ENCODE peak calls at places on chromosomes 11 and 22, in four cellular contexts. B is transverse colon, H is suprapubic skin, U is sigmoid colon. K is an unnamed sample.

GRCh38 chr11:69474736-69475135 is 6.7 kb upstream of the LINC01488 start:
- DNase-seq in B (no peak), H (no peak), U (no peak), K (no peak)

GRCh38 chr22:45703758-45704157 is 32.1 kb downstream of the ATXN10 start:
- DNase-seq in B (no peak), H (no peak), U (no peak), K (no peak)

GRCh38 chr11:76660533-76661305 is 9.8 kb downstream of the LRRC32 start:
- DNase-seq in B (peak; percentile 6), H (peak; percentile 77), U (peak; percentile 62), K (no peak)

GRCh38 chr11:8807544-8808225 is 103.3 kb upstream of the AKIP1 start:
- DNase-seq in B (peak; percentile 61), H (no peak), U (peak; percentile 82), K (peak; percentile 46)

GRCh38 chr11:74171630-74172465 is 759 bp downstream of the PPME1 start:
- DNase-seq in B (no peak), H (no peak), U (no peak), K (no peak)

GRCh38 chr11:3747704-3748103 is 49.6 kb downstream of the NUP98 start:
- DNase-seq in B (no peak), H (no peak), U (no peak), K (no peak)

GRCh38 chr11:95919514-95919913 is 4.4 kb downstream of the MTMR2 start:
- DNase-seq in B (no peak), H (no peak), U (no peak), K (no peak)

GRCh38 chr11:121446752-121447156 is 5.4 kb upstream of the SORL1 start:
- DNase-seq in B (no peak), H (no peak), U (no peak), K (no peak)

GRCh38 chr22:43957871-43958270 is 2.6 kb downstream of the SAMM50 start:
- DNase-seq in B (no peak), H (no peak), U (peak; percentile 19), K (no peak)

GRCh38 chr11:1862588-1863351 is 9.9 kb downstream of the LSP1 start:
- DNase-seq in B (no peak), H (no peak), U (no peak), K (no peak)

GRCh38 chr11:123056835-123057491 is 5.0 kb downstream of the HSPA8 start:
- DNase-seq in B (no peak), H (no peak), U (no peak), K (no peak)

GRCh38 chr11:75334976-75335375 is 16.5 kb downstream of the ARRB1 start:
- DNase-seq in B (no peak), H (no peak), U (no peak), K (no peak)

GRCh38 chr11:4493480-4493818 is 11.0 kb downstream of the OR52K1 start:
- DNase-seq in B (no peak), H (no peak), U (no peak), K (no peak)

GRCh38 chr11:130775306-130776043 is 140.8 kb downstream of the SNX19 start:
- DNase-seq in B (no peak), H (no peak), U (no peak), K (no peak)

GRCh38 chr11:21476588-21476987 is 716.3 kb upstream of the ANO5 start:
- DNase-seq in B (no peak), H (no peak), U (no peak), K (no peak)

GRCh38 chr11:12118940-12119339 is 8.6 kb downstream of the MICAL2 start:
- DNase-seq in B (no peak), H (no peak), U (peak; percentile 81), K (no peak)

GRCh38 chr22:17787159-17788022 is 13.1 kb upstream of the BID start:
- DNase-seq in B (no peak), H (no peak), U (no peak), K (no peak)

GRCh38 chr11:1943576-1943975 is 3.6 kb upstream of the MRPL23 start:
- DNase-seq in B (peak; percentile 5), H (peak; percentile 60), U (peak; percentile 35), K (no peak)

GRCh38 chr22:47213571-47214230 is 451.3 kb downstream of the TBC1D22A start:
- DNase-seq in B (peak; percentile 28), H (peak; percentile 59), U (peak; percentile 33), K (peak; percentile 28)

GRCh38 chr11:36105743-36106581 is 162.1 kb downstream of the LDLRAD3 start:
- DNase-seq in B (no peak), H (no peak), U (no peak), K (no peak)

GRCh38 chr11:7583248-7583647 is 69.4 kb downstream of the PPFIBP2 start:
- DNase-seq in B (no peak), H (peak; percentile 40), U (no peak), K (no peak)

GRCh38 chr11:11975201-11976092 is 33.0 kb downstream of the DKK3 start:
- DNase-seq in B (no peak), H (no peak), U (no peak), K (peak; percentile 25)

GRCh38 chr11:104060004-104060403 is 23.6 kb downstream of the DDI1 start:
- DNase-seq in B (no peak), H (no peak), U (no peak), K (no peak)

GRCh38 chr11:80285076-80285790 is 844.4 kb upstream of the TENM4 start:
- DNase-seq in B (no peak), H (no peak), U (no peak), K (no peak)

GRCh38 chr11:62804310-62805043 is 763 bp downstream of the NXF1 start:
- DNase-seq in B (no peak), H (no peak), U (no peak), K (peak; percentile 26)

GRCh38 chr11:2813141-2813908 is 72.2 kb downstream of the CDKN1C start:
- DNase-seq in B (no peak), H (no peak), U (no peak), K (no peak)

DNA sequence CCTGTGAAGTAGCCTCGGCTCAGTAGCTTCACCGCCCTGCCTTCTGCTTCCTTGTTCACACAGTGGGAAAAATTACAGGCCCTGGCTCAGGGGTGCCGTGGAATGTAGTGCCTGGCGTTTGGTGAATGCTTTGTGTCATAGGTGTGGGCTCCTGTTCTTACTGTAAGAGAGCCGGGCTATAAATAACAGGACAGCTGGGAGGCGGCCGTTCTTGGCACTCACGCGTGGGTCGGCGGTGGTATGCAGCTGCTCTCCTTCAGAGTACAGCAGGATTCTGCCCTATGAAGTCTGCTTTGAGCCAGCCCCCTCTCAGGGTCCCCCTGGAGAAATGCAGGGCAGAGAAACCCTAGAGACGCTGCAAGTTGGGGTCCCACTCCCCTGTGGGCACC is 84.2 kb downstream of the CTTN start:
- DNase-seq in B (no peak), H (no peak), U (no peak), K (no peak)
- H3K4me3 ChIP-seq in B (no peak overlapping the region), H (no peak overlapping the region), U (no peak overlapping the region), K (no peak overlapping the region)

GRCh38 chr22:38202437-38203089 is 769 bp downstream of the MAFF start:
- DNase-seq in B (peak; percentile 88), H (peak; percentile 97), U (peak; percentile 97), K (peak; percentile 94)
- TF ChIP-seq EP300 in B (peak; percentile 87), H (peak; percentile 85), U (peak; percentile 99), K (peak; percentile 88)

GRCh38 chr22:50470491-50470890 is 4.3 kb downstream of the SBF1 start:
- DNase-seq in B (peak; percentile 67), H (no peak), U (no peak), K (no peak)
- H3K4me3 ChIP-seq in B (peak overlapping the region; percentile 8), H (peak overlapping the region; percentile 11), U (no peak overlapping the region), K (no peak overlapping the region)

DNA sequence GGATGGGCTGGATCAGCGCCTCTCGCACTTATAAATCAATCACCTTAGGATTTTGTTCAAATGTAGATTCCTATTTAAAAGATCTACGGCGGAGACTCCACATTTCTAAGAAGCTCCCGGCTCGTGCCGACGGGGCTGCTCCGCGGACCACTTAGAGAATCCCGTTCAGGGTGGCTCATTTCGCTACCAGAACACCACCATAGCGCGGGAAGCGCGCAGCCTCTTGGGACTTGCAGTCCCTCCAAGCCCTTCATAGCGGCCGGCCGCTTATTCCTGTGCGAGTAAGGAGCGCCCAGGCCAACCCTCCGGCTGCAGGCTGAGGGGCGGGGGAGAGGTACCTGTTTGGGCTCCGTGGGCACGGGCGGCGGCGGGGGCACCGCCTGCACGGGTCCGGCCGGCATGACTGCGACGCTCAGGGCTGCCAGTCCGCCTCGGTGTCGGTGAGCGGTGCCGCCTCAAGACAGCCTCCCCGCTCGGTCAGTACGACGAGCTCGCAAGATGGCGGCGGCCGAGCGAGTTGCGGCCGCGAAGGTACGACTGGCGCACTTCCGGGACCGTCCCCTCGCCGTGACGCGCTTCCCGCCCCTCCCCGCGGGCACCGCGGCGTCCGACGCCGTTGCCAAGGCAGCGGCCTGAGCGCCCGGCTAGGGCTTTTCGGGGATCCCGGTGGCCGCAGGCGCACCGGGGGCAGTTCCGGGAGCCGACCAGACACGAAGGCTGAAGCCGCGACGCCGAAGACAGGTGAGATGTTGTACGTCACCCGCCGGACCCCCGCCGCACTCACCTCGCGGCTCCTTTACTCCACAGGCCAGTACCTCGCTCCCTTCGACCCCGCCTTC is at the start of the genes CCDC157 and SF3A1:
- DNase-seq in B (peak; percentile 90), H (peak; percentile 91), U (peak; percentile 94), K (peak; percentile 88)
- TF ChIP-seq EP300 in B (no peak), H (no peak), U (no peak), K (peak; percentile 50)

GRCh38 chr11:65916391-65916790 is 2.5 kb downstream of the C11orf68 start:
- DNase-seq in B (no peak), H (peak; percentile 76), U (no peak), K (no peak)

GRCh38 chr11:65917077-65917433 is 1.8 kb downstream of the C11orf68 start:
- DNase-seq in B (no peak), H (no peak), U (no peak), K (no peak)

GRCh38 chr11:65915821-65916251 is 3.0 kb downstream of the C11orf68 start:
- DNase-seq in B (peak; percentile 74), H (peak; percentile 94), U (peak; percentile 97), K (peak; percentile 55)

GRCh38 chr11:65917434-65918210 is 1.2 kb downstream of the C11orf68 start:
- DNase-seq in B (no peak), H (peak; percentile 74), U (no peak), K (no peak)

DNA sequence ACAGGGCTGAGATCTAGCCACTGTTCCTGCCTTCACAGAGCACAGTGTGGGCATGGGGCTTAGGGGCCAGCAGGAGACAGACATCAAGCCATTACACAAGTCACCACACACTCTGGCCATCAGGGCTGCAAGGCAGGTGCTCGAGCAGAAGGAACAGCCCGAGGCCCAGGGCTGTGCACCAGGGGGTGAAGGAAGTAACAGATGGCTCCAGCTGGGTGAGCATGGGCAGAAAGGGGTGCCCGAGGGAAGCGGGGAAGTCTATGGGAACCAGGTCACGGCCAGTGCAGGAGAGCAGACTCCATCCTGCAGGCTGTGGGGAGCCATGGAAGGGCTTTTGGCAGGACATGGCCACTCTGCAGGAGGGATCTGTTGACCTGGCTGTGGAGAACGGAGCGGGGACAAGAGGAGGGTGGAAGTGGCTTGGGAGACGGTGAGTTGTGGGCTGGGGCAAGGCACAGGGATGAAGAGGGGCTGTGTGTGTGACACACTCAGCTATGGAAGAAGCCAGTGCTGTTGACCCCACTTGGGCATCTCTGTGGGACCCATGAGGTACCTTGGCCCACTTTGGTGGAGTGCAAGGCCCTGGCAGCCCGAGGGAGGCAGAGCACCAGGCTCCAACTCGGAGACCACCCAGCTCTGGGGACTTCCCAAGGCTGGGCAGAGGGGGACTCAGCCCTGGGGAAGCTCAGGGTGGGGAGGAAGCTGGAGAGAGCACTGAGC is 3.6 kb downstream of the C11orf68 start:
- DNase-seq in B (no peak), H (peak; percentile 73), U (no peak), K (no peak)
- H3K4me3 ChIP-seq in B (no peak overlapping the region), H (peak overlapping the region; percentile 6), U (no peak overlapping the region), K (no peak overlapping the region)

K was measured in stomach.